ENCODE peak calls at places on chromosomes 2 and 18, in five cellular contexts. D, L, V, P and I are unnamed samples.

GRCh38 chr2:97732436-97733340 is 19.3 kb downstream of the ZAP70 start:
- DNase-seq in L (no peak), P (no peak), V (no peak), D (no peak), I (no peak)

GRCh38 chr2:199606193-199606780 is 148.5 kb upstream of the SATB2 start:
- DNase-seq in D (no peak), P (no peak), L (no peak), V (no peak), I (no peak)

GRCh38 chr2:240278661-240279060 is 138.2 kb upstream of the OTOS start:
- DNase-seq in V (no peak), P (no peak), D (no peak), L (peak), I (peak)

GRCh38 chr2:12764075-12764722 is 47.5 kb downstream of the TRIB2 start:
- DNase-seq in V (no peak), D (no peak), L (peak), P (no peak), I (peak)

GRCh38 chr2:222535477-222535876 is 111.1 kb downstream of the SGPP2 start:
- DNase-seq in L (no peak), D (no peak), P (no peak), V (no peak), I (no peak)

GRCh38 chr2:73255007-73255644 is 21.0 kb downstream of the CCT7 start:
- DNase-seq in L (no peak), D (no peak), V (no peak), P (no peak), I (no peak)

GRCh38 chr2:1824202-1824905 is 80.0 kb upstream of the PXDN start:
- DNase-seq in L (peak), D (no peak), V (no peak), P (no peak), I (peak)

GRCh38 chr2:236862961-236863728 is 222.5 kb upstream of the COPS8 start:
- DNase-seq in D (no peak), L (peak), P (no peak), V (no peak), I (peak)

GRCh38 chr2:209368924-209369323 is 54.9 kb upstream of the MAP2 start:
- DNase-seq in P (no peak), L (peak), D (no peak), V (peak), I (peak)

GRCh38 chr18:41871229-41872000 is 83.6 kb upstream of the PIK3C3 start:
- DNase-seq in D (no peak), V (no peak), P (no peak), L (no peak), I (peak)

GRCh38 chr2:9074930-9075329 is 71.4 kb upstream of the MBOAT2 start:
- DNase-seq in D (no peak), L (no peak), V (no peak), P (no peak), I (no peak)

GRCh38 chr2:109258376-109258775 is 129.4 kb downstream of the SH3RF3 start:
- DNase-seq in D (no peak), V (no peak), P (no peak), L (no peak), I (no peak)

GRCh38 chr2:126655500-126656310 is at the start of gene GYPC:
- DNase-seq in V (peak), L (peak), P (peak), D (peak), I (peak)

GRCh38 chr2:184971669-184972068 is 373.3 kb downstream of the ZNF804A start:
- DNase-seq in V (no peak), P (no peak), D (no peak), L (no peak), I (no peak)

GRCh38 chr2:71989671-71990070 is 158.0 kb downstream of the CYP26B1 start:
- DNase-seq in P (no peak), V (no peak), L (no peak), D (no peak), I (no peak)

GRCh38 chr18:79321625-79322024 is 74.1 kb upstream of the NFATC1 start:
- DNase-seq in P (no peak), V (no peak), L (peak), D (no peak), I (peak)

GRCh38 chr18:79320216-79320615 is 75.5 kb upstream of the NFATC1 start:
- DNase-seq in P (no peak), D (no peak), V (no peak), L (no peak), I (no peak)

GRCh38 chr18:79317718-79318117 is 78.0 kb upstream of the NFATC1 start:
- DNase-seq in P (no peak), L (no peak), V (no peak), D (no peak), I (no peak)

GRCh38 chr18:79315589-79315988 is 80.1 kb upstream of the NFATC1 start:
- DNase-seq in P (no peak), V (no peak), L (no peak), D (no peak), I (no peak)

DNA sequence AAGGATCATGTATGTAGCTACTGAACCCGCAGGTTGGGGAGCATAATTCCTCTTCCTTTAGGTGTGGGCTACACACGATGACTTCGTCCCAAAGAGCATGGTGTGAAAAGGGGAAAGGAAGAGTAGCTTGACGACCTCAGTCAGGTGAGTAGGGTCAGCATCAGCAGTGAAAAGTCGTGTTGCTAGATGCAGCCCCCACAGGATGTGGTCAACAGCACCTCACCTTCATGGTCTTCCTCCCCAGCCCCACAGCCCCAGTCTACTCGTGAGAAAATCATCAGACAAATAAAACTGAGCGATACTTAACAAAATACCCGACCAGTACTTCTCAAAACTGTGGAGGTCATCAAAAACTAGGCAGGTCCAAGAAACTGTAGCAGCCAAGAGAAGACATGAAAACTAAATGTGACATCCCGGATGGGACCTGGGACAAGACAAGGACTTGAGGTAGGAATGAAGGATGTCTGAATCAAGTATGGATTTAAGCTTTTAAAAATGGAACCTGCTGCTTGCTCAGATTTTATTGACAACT is 77.5 kb upstream of the NFATC1 start:
- DNase-seq in L (no peak), D (no peak), P (no peak), V (no peak), I (no peak)
- TF ChIP-seq CTCF in L (no peak), D (no peak), P (no peak), V (no peak), I (no peak)

GRCh38 chr2:7034313-7034712 is 117.1 kb downstream of the RNF144A start:
- DNase-seq in V (no peak), P (no peak), D (no peak), L (peak), I (peak)
- TF ChIP-seq CTCF in V (no peak), P (no peak), D (no peak), L (peak), I (no peak)

GRCh38 chr2:36672199-36672598 is 24.3 kb upstream of the VIT start:
- DNase-seq in V (no peak), D (no peak), P (no peak), L (peak), I (peak)
- TF ChIP-seq CTCF in V (peak), D (no peak), P (no peak), L (peak), I (peak)

GRCh38 chr18:28541941-28542340 is 365.0 kb upstream of the CDH2 start:
- DNase-seq in P (no peak), D (no peak), L (no peak), V (no peak), I (no peak)
- TF ChIP-seq CTCF in P (no peak), D (no peak), L (no peak), V (no peak), I (no peak)